ENCODE peak calls at places on chromosomes 11 and 22, in five cellular contexts. Y is fibroblast of lung, B is neural progenitor cell, S is dorsolateral prefrontal cortex, T is fibroblast of villous mesenchyme. R is an unnamed sample.
A peak's percentile ranks its signal among the peaks of the same experiment; 100 is the strongest.

GRCh38 chr11:103851166-103851651 is 185.2 kb upstream of the DDI1 start:
- DNase-seq in T (peak; percentile 29), Y (peak; percentile 64), B (no peak), S (no peak), R (no peak)

GRCh38 chr11:79471071-79471470 is 30.2 kb upstream of the TENM4 start:
- DNase-seq in Y (no peak), B (no peak), T (no peak), S (no peak), R (no peak)

GRCh38 chr22:47333625-47334024 is 571.2 kb downstream of the TBC1D22A start:
- DNase-seq in T (peak; percentile 42), S (no peak), B (no peak), Y (peak; percentile 96), R (no peak)

GRCh38 chr11:74672956-74673895 is 58.0 kb downstream of the CHRDL2 start:
- DNase-seq in B (no peak), S (no peak), T (peak; percentile 99), Y (peak; percentile 97), R (no peak)

GRCh38 chr11:113554531-113554930 is 79.3 kb upstream of the DRD2 start:
- DNase-seq in S (no peak), Y (no peak), B (no peak), T (no peak), R (no peak)

GRCh38 chr11:93648168-93648567 is 13.3 kb upstream of the CEP295 start:
- DNase-seq in B (peak; percentile 53), T (peak; percentile 25), S (no peak), Y (peak; percentile 15), R (no peak)

GRCh38 chr11:59658036-59658435 is 10.8 kb downstream of the PATL1 start:
- DNase-seq in S (no peak), T (no peak), B (no peak), Y (no peak), R (no peak)

GRCh38 chr11:93986716-93987115 is 34.4 kb upstream of the HEPHL1 start:
- DNase-seq in Y (peak; percentile 18), T (peak; percentile 38), B (no peak), S (no peak), R (no peak)

GRCh38 chr11:32809313-32809712 is 14.9 kb upstream of the CCDC73 start:
- DNase-seq in Y (peak; percentile 78), B (peak; percentile 83), T (peak; percentile 79), S (no peak), R (peak; percentile 68)

GRCh38 chr11:34238533-34238932 is 119.3 kb downstream of the ABTB2 start:
- DNase-seq in S (no peak), Y (no peak), T (peak; percentile 45), B (no peak), R (no peak)

GRCh38 chr11:120324932-120325810 is at the start of gene TLCD5:
- DNase-seq in S (no peak), B (peak; percentile 94), Y (peak; percentile 66), T (peak; percentile 72), R (peak; percentile 84)
- TF ChIP-seq CTCF in S (peak; percentile 8), B (peak; percentile 38), Y (no peak), T (peak; percentile 20), R (peak; percentile 36)

GRCh38 chr11:44303401-44303938 is 6.5 kb downstream of the ALX4 start:
- DNase-seq in T (no peak), S (no peak), Y (no peak), B (no peak), R (no peak)

GRCh38 chr11:44300881-44301855 is 8.8 kb downstream of the ALX4 start:
- DNase-seq in S (no peak), Y (no peak), B (no peak), T (no peak), R (no peak)

GRCh38 chr11:44304091-44305084 is 5.6 kb downstream of the ALX4 start:
- DNase-seq in T (no peak), S (no peak), B (peak; percentile 86), Y (no peak), R (no peak)

GRCh38 chr11:44301856-44302231 is 8.1 kb downstream of the ALX4 start:
- DNase-seq in S (no peak), B (no peak), Y (no peak), T (no peak), R (no peak)

DNA sequence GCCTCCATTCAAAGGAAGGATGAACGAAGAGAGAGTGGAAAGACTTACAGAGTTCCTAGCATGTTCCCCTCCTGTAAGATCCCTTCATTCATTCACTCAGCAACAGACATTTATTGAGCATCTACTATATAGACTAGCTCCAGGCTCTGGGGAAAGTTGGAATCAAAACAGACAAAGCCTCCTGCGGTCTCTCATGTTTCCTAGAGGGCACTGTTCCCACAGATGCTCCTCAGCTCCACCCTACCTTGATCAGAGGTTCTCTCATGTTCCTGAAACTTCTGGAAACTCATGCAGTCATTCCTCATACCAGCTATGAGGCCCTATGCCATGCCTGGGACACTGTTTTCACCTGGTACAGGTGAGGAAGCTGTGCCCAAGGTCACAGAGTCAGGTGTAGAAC is 11.1 kb downstream of the ALX4 start:
- DNase-seq in S (no peak), Y (no peak), T (no peak), B (no peak), R (no peak)
- TF ChIP-seq CTCF in S (no peak), Y (no peak), T (no peak), B (no peak), R (no peak)

GRCh38 chr11:63978551-63979235 is 4.3 kb downstream of the COX8A start:
- DNase-seq in T (no peak), S (no peak), Y (no peak), B (no peak), R (no peak)
- TF ChIP-seq CTCF in T (no peak), S (no peak), Y (no peak), B (no peak), R (no peak)

DNA sequence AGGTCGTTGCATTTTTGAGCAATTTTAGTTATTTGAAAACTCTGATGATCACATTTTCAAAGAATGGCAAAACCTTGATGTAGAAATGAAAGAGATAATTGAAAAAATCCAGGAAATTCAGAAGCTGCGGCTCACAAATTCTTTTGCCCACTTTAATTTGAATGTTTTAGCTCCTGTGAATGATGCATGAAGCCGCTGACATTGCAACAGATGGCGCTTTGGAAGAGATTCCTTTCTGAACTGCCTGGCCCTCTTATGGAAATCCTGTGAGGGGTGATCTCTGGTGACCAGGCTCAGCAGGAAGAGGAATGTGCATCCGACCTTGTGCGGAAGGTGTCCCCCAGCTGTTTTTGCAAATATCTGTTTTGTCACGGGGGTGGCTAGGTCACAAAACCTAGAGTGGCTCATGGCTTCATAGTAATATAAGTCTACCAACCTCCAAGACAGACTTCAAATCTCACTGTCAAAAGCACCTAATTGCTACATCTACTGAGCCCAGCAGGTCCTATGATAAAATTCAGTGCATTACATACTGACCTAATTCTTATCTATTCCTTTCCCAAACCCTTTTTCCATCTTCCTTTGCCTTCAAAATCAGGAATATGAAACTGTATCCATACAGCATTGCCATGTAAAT is 412.8 kb downstream of the ETS1 start:
- DNase-seq in S (no peak), T (peak; percentile 60), Y (peak; percentile 42), B (peak; percentile 44), R (no peak)
- TF ChIP-seq CTCF in S (no peak), T (no peak), Y (no peak), B (no peak), R (no peak)

GRCh38 chr11:63282579-63282978 is 39.2 kb upstream of the SLC22A25 start:
- DNase-seq in Y (no peak), T (no peak), S (no peak), B (no peak), R (no peak)

GRCh38 chr11:63280920-63281319 is 37.5 kb upstream of the SLC22A25 start:
- DNase-seq in S (no peak), Y (no peak), B (no peak), T (no peak), R (no peak)

GRCh38 chr11:63274776-63275175 is 31.4 kb upstream of the SLC22A25 start:
- DNase-seq in B (no peak), T (no peak), S (no peak), Y (no peak), R (no peak)

GRCh38 chr11:63273685-63274084 is 30.3 kb upstream of the SLC22A25 start:
- DNase-seq in B (no peak), S (no peak), T (no peak), Y (no peak), R (no peak)

DNA sequence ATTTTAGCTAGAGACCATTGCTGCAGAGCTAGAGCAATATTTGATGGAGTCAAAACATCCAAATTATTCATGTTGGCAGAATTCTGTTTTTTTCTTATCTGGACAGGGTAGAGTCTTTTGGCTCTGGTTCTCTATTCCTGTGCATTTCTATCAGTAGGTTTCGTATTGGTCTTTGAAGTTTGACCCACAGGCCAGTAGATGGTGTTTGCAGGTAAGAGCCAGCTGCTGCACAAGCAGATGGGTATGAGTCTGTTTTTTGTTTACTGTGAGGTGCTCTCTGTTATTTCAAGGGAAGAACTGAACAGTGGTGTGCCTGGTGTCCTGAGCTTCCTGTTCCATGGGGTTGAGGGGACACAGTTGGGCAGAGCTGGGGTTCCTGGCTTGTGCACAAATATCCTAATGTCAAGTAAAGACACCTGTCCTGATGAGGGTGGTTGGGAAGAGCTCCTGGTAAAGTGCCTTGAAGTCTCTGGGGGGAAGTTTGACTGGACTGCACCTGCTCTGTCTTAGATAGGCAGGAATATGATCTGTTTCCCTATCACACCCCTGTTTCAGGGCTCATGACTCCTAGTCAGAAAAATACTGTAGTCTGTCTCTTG is 34.0 kb upstream of the SLC22A25 start:
- DNase-seq in T (no peak), Y (no peak), S (no peak), B (no peak), R (no peak)
- TF ChIP-seq CTCF in T (no peak), Y (no peak), S (no peak), B (no peak), R (peak; percentile 31)

DNA sequence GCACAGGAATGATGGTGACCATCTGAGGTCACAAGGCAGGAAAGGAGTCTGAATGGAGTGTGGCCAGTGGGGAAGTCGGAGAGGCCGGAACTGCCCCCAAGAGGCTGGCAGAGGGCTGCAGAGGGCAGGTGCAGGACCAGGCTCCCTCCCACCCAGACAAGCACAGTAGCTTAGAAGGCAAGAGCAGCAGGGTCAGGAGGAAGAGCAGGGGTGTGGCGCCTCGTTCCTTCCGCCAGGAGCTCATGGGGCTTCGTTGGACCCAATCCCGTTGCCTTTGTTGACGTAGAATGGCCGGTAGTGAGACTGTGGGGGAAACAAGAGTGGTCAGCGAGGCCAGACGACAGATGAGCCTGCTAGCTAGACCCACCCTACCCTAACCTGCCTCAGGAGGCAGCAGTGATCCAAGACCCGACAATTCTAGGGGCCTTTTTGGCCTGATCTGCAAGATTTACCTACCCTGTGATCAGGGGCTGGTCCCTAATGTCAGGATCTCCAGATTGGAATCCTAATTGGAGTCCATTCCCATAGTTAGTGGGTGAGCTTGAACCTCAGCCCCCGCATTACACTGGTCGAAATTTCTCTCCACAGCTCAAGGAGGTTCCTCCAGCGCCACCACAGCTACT is 25.6 kb downstream of the TRIM29 start:
- DNase-seq in Y (no peak), S (no peak), B (no peak), T (no peak), R (no peak)
- TF ChIP-seq CTCF in Y (no peak), S (no peak), B (peak; percentile 42), T (no peak), R (no peak)

GRCh38 chr11:116078101-116078561 is 573.9 kb upstream of the CADM1 start:
- DNase-seq in B (peak; percentile 80), T (no peak), Y (peak; percentile 14), S (no peak), R (peak; percentile 25)
- TF ChIP-seq CTCF in B (peak; percentile 77), T (no peak), Y (peak; percentile 15), S (no peak), R (peak; percentile 75)

R was measured in GM13977.